ENCODE peak calls at places on chromosomes 1 and 21, in five cellular contexts. C is choroid plexus epithelial cell; W is tibial artery; U is CD8-positive, alpha-beta T cell; Y is heart right ventricle. J is an unnamed sample.

GRCh38 chr1:905811-906531 is 17.8 kb upstream of the SAMD11 start:
- DNase-seq in C (no peak), W (peak; percentile 72), U (no peak), Y (peak; percentile 3), J (no peak)

GRCh38 chr1:169784102-169784501 is 10.6 kb downstream of the METTL18 start:
- DNase-seq in C (peak; percentile 4), W (no peak), U (no peak), Y (no peak), J (peak; percentile 55)

GRCh38 chr1:15848143-15848928 is 829 bp downstream of the SPEN start:
- DNase-seq in C (no peak), W (peak; percentile 74), U (no peak), Y (peak; percentile 30), J (no peak)

GRCh38 chr21:32565856-32566465 is 19.4 kb downstream of the TCP10L start:
- DNase-seq in C (peak; percentile 23), W (no peak), U (no peak), Y (no peak), J (no peak)

GRCh38 chr1:192539450-192540132 is 36.0 kb upstream of the RGS1 start:
- DNase-seq in C (peak; percentile 97), W (no peak), U (no peak), Y (no peak), J (peak; percentile 71)

GRCh38 chr1:223228931-223229528 is 86.0 kb upstream of the TLR5 start:
- DNase-seq in C (no peak), W (no peak), U (no peak), Y (no peak), J (no peak)

GRCh38 chr1:188218289-188218688 is 1389.5 kb downstream of the PLA2G4A start:
- DNase-seq in C (no peak), W (no peak), U (no peak), Y (no peak), J (no peak)

GRCh38 chr1:94396356-94396755 is 21.8 kb upstream of the ABCD3 start:
- DNase-seq in C (peak; percentile 39), W (no peak), U (no peak), Y (no peak), J (no peak)

GRCh38 chr1:117633423-117633822 is 27.6 kb downstream of the TENT5C start:
- DNase-seq in C (no peak), W (no peak), U (no peak), Y (no peak), J (no peak)

GRCh38 chr1:204348722-204349121 is 11.0 kb downstream of the PLEKHA6 start:
- DNase-seq in C (peak; percentile 82), W (peak; percentile 82), U (no peak), Y (peak; percentile 91), J (no peak)

GRCh38 chr1:201859424-201859823 is 29.3 kb upstream of the SHISA4 start:
- DNase-seq in C (no peak), W (no peak), U (no peak), Y (no peak), J (no peak)

GRCh38 chr1:13748610-13749505 is 48.9 kb downstream of the PRDM2 start:
- DNase-seq in C (peak; percentile 96), W (peak; percentile 98), U (peak; percentile 92), Y (peak; percentile 96), J (peak; percentile 80)

GRCh38 chr1:206687251-206687914 is 2.7 kb downstream of the MAPKAPK2 start:
- DNase-seq in C (no peak), W (no peak), U (no peak), Y (no peak), J (no peak)

GRCh38 chr1:23473037-23473800 is 10.8 kb downstream of the ASAP3 start:
- DNase-seq in C (peak; percentile 47), W (no peak), U (no peak), Y (no peak), J (peak; percentile 34)

GRCh38 chr1:162855461-162856150 is 5.4 kb downstream of the CCDC190 start:
- DNase-seq in C (peak; percentile 88), W (no peak), U (no peak), Y (no peak), J (peak; percentile 30)

GRCh38 chr1:19648689-19649088 is 4.6 kb downstream of the NBL1 start:
- DNase-seq in C (peak; percentile 55), W (no peak), U (no peak), Y (no peak), J (peak; percentile 44)

GRCh38 chr1:172427191-172427590 is 6.7 kb downstream of the C1orf105 start:
- DNase-seq in C (no peak), W (no peak), U (no peak), Y (no peak), J (no peak)

GRCh38 chr1:164767257-164768044 is 208.5 kb downstream of the PBX1 start:
- DNase-seq in C (peak; percentile 99), W (no peak), U (no peak), Y (no peak), J (peak; percentile 68)

GRCh38 chr1:201842472-201843020 is 13.6 kb downstream of the IPO9 start:
- DNase-seq in C (no peak), W (no peak), U (no peak), Y (no peak), J (no peak)

GRCh38 chr1:12556368-12556930 is 61.6 kb downstream of the DHRS3 start:
- DNase-seq in C (peak; percentile 90), W (peak; percentile 90), U (no peak), Y (no peak), J (no peak)

GRCh38 chr1:197141556-197141955 is 4.9 kb downstream of the ASPM start:
- DNase-seq in C (no peak), W (no peak), U (no peak), Y (no peak), J (no peak)

GRCh38 chr1:81617308-81618027 is 183.3 kb upstream of the ADGRL2 start:
- DNase-seq in C (peak; percentile 56), W (no peak), U (no peak), Y (no peak), J (peak; percentile 38)

GRCh38 chr1:44681905-44682900 is 7.7 kb downstream of the ARMH1 start:
- DNase-seq in C (no peak), W (no peak), U (no peak), Y (no peak), J (peak; percentile 22)

GRCh38 chr1:32666866-32667566 is 16.0 kb downstream of the RBBP4 start:
- DNase-seq in C (no peak), W (no peak), U (no peak), Y (no peak), J (no peak)

GRCh38 chr1:16111771-16112557 is 38.5 kb upstream of the FAM131C start:
- DNase-seq in C (peak; percentile 79), W (no peak), U (no peak), Y (peak; percentile 63), J (no peak)

GRCh38 chr1:35443768-35444518 is 113.3 kb downstream of the KIAA0319L start:
- DNase-seq in C (peak; percentile 32), W (no peak), U (no peak), Y (no peak), J (no peak)
- TF ChIP-seq CTCF in C (peak; percentile 44), W (no peak), U (no peak), Y (no peak), J (no peak)

DNA sequence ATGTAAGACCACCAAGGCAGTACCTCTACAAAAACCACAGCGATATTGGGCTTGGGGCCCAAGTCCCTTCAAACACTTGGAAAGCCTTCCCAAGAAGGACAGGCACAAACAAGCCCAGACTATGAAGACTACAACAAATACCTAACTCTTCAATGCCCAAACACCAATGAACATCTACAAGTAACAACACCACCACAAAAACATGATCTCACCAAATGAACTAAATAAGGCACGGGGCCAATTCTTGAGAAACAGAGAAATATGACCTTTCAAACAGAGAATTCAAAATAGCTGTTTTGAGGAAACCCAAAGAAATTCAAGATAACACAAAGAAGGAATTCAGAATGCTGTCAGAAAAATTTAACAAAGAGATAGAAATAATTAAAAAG is 86.8 kb downstream of the COL24A1 start:
- DNase-seq in C (peak; percentile 73), W (no peak), U (no peak), Y (no peak), J (peak; percentile 71)
- H3K4me3 ChIP-seq in C (no peak overlapping the region), W (no peak overlapping the region), U (no peak overlapping the region), Y (no peak overlapping the region), J (no peak overlapping the region)

DNA sequence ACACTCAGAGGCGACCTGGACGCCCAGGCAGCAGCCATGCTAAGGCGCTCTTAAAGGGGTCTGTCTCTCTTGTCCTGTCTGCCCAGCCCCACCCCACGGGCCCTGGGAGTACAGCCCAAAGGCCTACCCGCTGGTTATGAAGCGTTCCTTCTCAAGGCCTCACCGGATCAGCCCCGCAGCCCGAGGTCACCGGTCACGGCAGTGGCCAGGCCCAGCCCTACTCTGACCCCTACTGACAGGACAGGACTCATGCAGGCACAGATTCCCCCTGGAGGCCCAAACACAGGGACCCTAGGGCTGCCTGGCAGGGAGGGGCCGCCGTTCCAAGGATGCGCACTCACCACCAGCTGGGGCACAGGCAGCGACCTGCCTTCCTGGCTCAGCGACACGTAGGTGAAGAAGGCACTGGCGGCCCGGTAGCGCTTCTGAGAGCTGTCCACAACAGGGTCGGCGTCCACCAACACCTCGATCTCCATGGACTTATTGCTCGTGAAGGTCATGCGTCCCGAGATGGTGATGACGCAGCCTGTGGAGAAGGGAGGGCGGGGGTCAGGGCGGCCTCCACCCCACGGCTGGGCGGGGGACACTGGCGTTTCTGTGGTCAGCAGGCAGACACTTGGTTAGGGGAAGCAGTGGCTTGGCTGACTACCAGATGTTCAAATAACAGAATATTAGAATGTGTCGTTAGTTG is 20.0 kb upstream of the GPR153 start:
- DNase-seq in C (no peak), W (no peak), U (no peak), Y (no peak), J (no peak)
- TF ChIP-seq CTCF in C (peak; percentile 53), W (no peak), U (no peak), Y (peak; percentile 8), J (peak; percentile 12)

GRCh38 chr1:200238311-200238710 is 171.5 kb downstream of the ZNF281 start:
- DNase-seq in C (no peak), W (no peak), U (no peak), Y (no peak), J (no peak)

GRCh38 chr1:200240655-200241054 is 169.2 kb downstream of the ZNF281 start:
- DNase-seq in C (peak; percentile 29), W (no peak), U (no peak), Y (peak; percentile 8), J (no peak)

GRCh38 chr1:200245492-200245891 is 164.3 kb downstream of the ZNF281 start:
- DNase-seq in C (peak; percentile 26), W (no peak), U (no peak), Y (peak; percentile 27), J (peak; percentile 49)

GRCh38 chr1:200243042-200243437 is 166.8 kb downstream of the ZNF281 start:
- DNase-seq in C (peak; percentile 24), W (no peak), U (no peak), Y (no peak), J (no peak)

DNA sequence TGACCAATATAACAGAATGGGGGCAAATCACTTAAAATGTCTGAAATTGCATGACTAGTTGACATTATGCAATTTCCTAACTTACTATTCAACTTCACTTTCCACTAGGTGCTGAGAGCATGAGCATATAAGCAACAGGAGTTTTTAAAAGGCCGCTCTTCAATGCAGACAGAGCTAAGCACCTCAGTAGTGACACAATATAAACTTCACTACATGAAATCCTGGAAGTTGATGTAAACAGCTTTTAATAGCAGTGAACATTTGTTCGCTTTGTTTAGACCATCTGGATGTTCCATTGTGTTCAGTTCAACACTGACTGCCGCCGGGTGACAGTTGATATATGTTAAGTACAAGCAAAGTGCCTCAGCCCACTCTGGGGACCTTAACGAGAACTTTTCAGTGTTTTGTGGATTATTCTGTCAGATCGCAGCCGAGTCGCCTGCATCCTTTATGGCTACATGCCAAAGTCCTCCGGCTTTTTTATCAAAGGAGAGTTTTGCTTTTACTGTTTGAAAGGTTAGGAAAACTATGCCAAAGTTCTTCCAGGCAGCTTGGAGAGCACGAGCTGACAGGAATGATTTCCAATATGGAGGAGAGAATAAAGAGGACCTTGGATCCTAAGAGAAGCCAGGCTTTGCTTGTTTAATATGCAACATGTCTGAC is 167.3 kb downstream of the ZNF281 start:
- DNase-seq in C (no peak), W (no peak), U (no peak), Y (peak; percentile 32), J (no peak)
- H3K4me3 ChIP-seq in C (no peak overlapping the region), W (no peak overlapping the region), U (no peak overlapping the region), Y (peak overlapping the region; percentile 30), J (no peak overlapping the region)